ENCODE peak calls at places on chromosome 5, in six cellular contexts. One of them, this sample, is unnamed.

GRCh38 chr5:154058055-154059038 is 19.6 kb downstream of the MFAP3 start:
- DNase-seq in T-helper 9 cell: no peak
- DNase-seq in T-cell: no peak
- DNase-seq in amniotic stem cell: no peak
- DNase-seq in nephron progenitor cell: no peak
- DNase-seq in GM12864: peak
- DNase-seq in this sample: no peak

GRCh38 chr5:176737001-176737745 is 73.2 kb upstream of the UNC5A start:
- DNase-seq in T-cell: no peak
- DNase-seq in amniotic stem cell: no peak
- DNase-seq in nephron progenitor cell: no peak
- DNase-seq in T-helper 9 cell: no peak
- DNase-seq in GM12864: no peak
- DNase-seq in this sample: peak

GRCh38 chr5:103224118-103224893 is 34.3 kb upstream of the MACIR start:
- DNase-seq in GM12864: peak
- DNase-seq in nephron progenitor cell: peak
- DNase-seq in amniotic stem cell: peak
- DNase-seq in T-helper 9 cell: no peak
- DNase-seq in T-cell: no peak
- DNase-seq in this sample: peak

GRCh38 chr5:80041536-80041935 is 6.4 kb downstream of the THBS4 start:
- DNase-seq in GM12864: no peak
- DNase-seq in T-cell: no peak
- DNase-seq in nephron progenitor cell: no peak
- DNase-seq in amniotic stem cell: no peak
- DNase-seq in T-helper 9 cell: no peak
- DNase-seq in this sample: no peak

GRCh38 chr5:19247302-19247701 is 740.7 kb downstream of the CDH18 start:
- DNase-seq in nephron progenitor cell: no peak
- DNase-seq in T-helper 9 cell: no peak
- DNase-seq in T-cell: no peak
- DNase-seq in amniotic stem cell: no peak
- DNase-seq in GM12864: no peak
- DNase-seq in this sample: no peak

GRCh38 chr5:171980729-171981128 is 25.7 kb downstream of the FBXW11 start:
- DNase-seq in T-helper 9 cell: no peak
- DNase-seq in amniotic stem cell: no peak
- DNase-seq in T-cell: no peak
- DNase-seq in GM12864: no peak
- DNase-seq in nephron progenitor cell: no peak
- DNase-seq in this sample: no peak

GRCh38 chr5:181120311-181120710 is 10.7 kb downstream of the OR2V1 start:
- DNase-seq in GM12864: no peak
- DNase-seq in nephron progenitor cell: no peak
- DNase-seq in T-helper 9 cell: no peak
- DNase-seq in T-cell: no peak
- DNase-seq in amniotic stem cell: no peak
- DNase-seq in this sample: no peak

GRCh38 chr5:6712136-6712581 is 1.1 kb upstream of the TENT4A start:
- DNase-seq in T-cell: no peak
- DNase-seq in GM12864: no peak
- DNase-seq in nephron progenitor cell: peak
- DNase-seq in amniotic stem cell: no peak
- DNase-seq in T-helper 9 cell: peak
- DNase-seq in this sample: peak

GRCh38 chr5:179393078-179393477 is 47.8 kb upstream of the ADAMTS2 start:
- DNase-seq in GM12864: no peak
- DNase-seq in nephron progenitor cell: no peak
- DNase-seq in T-cell: no peak
- DNase-seq in T-helper 9 cell: no peak
- DNase-seq in amniotic stem cell: no peak
- DNase-seq in this sample: no peak

GRCh38 chr5:139061856-139062255 is 136.3 kb downstream of the SIL1 start:
- DNase-seq in amniotic stem cell: no peak
- DNase-seq in T-cell: no peak
- DNase-seq in GM12864: no peak
- DNase-seq in T-helper 9 cell: no peak
- DNase-seq in nephron progenitor cell: peak
- DNase-seq in this sample: peak

GRCh38 chr5:157444224-157444623 is 15.8 kb upstream of the NIPAL4 start:
- DNase-seq in GM12864: no peak
- DNase-seq in amniotic stem cell: no peak
- DNase-seq in T-helper 9 cell: no peak
- DNase-seq in nephron progenitor cell: no peak
- DNase-seq in T-cell: no peak
- DNase-seq in this sample: no peak

GRCh38 chr5:21802869-21803490 is 1050.2 kb downstream of the CDH12 start:
- DNase-seq in amniotic stem cell: no peak
- DNase-seq in nephron progenitor cell: no peak
- DNase-seq in T-cell: no peak
- DNase-seq in T-helper 9 cell: no peak
- DNase-seq in GM12864: no peak
- DNase-seq in this sample: peak

GRCh38 chr5:170681013-170681433 is 102.5 kb upstream of the GABRP start:
- DNase-seq in T-cell: peak
- DNase-seq in amniotic stem cell: no peak
- DNase-seq in nephron progenitor cell: peak
- DNase-seq in T-helper 9 cell: no peak
- DNase-seq in GM12864: no peak
- DNase-seq in this sample: peak

GRCh38 chr5:135890867-135891266 is 4.8 kb downstream of the IL9 start:
- DNase-seq in amniotic stem cell: no peak
- DNase-seq in T-cell: no peak
- DNase-seq in nephron progenitor cell: no peak
- DNase-seq in GM12864: no peak
- DNase-seq in T-helper 9 cell: no peak
- DNase-seq in this sample: no peak

GRCh38 chr5:170360712-170361501 is 28.3 kb downstream of the KCNMB1 start:
- DNase-seq in T-helper 9 cell: no peak
- DNase-seq in GM12864: no peak
- DNase-seq in amniotic stem cell: no peak
- DNase-seq in T-cell: no peak
- DNase-seq in nephron progenitor cell: no peak
- DNase-seq in this sample: peak

GRCh38 chr5:152817311-152817710 is 412.2 kb upstream of the NMUR2 start:
- DNase-seq in nephron progenitor cell: no peak
- DNase-seq in amniotic stem cell: no peak
- DNase-seq in T-helper 9 cell: no peak
- DNase-seq in GM12864: no peak
- DNase-seq in T-cell: no peak
- DNase-seq in this sample: peak

GRCh38 chr5:28954074-28954473 is 1915.7 kb upstream of the CDH9 start:
- DNase-seq in amniotic stem cell: no peak
- DNase-seq in GM12864: no peak
- DNase-seq in T-helper 9 cell: no peak
- DNase-seq in nephron progenitor cell: no peak
- DNase-seq in T-cell: no peak
- DNase-seq in this sample: no peak

GRCh38 chr5:93273176-93273575 is 307.8 kb downstream of the NR2F1-AS1 start:
- DNase-seq in T-cell: no peak
- DNase-seq in amniotic stem cell: no peak
- DNase-seq in T-helper 9 cell: no peak
- DNase-seq in nephron progenitor cell: no peak
- DNase-seq in GM12864: no peak
- DNase-seq in this sample: no peak

GRCh38 chr5:88188458-88189132 is 80.0 kb downstream of the TMEM161B start:
- DNase-seq in T-helper 9 cell: no peak
- DNase-seq in T-cell: no peak
- DNase-seq in amniotic stem cell: no peak
- DNase-seq in nephron progenitor cell: no peak
- DNase-seq in GM12864: no peak
- DNase-seq in this sample: peak

GRCh38 chr5:2193923-2194555 is 311.3 kb upstream of the IRX4 start:
- DNase-seq in T-helper 9 cell: no peak
- DNase-seq in GM12864: no peak
- DNase-seq in nephron progenitor cell: no peak
- DNase-seq in amniotic stem cell: no peak
- DNase-seq in T-cell: no peak
- DNase-seq in this sample: no peak

GRCh38 chr5:69152731-69153130 is 14.2 kb upstream of the CCNB1 start:
- DNase-seq in nephron progenitor cell: no peak
- DNase-seq in GM12864: no peak
- DNase-seq in amniotic stem cell: no peak
- DNase-seq in T-helper 9 cell: no peak
- DNase-seq in T-cell: no peak
- DNase-seq in this sample: no peak

GRCh38 chr5:152271420-152271819 is 133.7 kb downstream of the NMUR2 start:
- DNase-seq in amniotic stem cell: no peak
- DNase-seq in GM12864: no peak
- DNase-seq in T-cell: no peak
- DNase-seq in nephron progenitor cell: peak
- DNase-seq in T-helper 9 cell: no peak
- DNase-seq in this sample: peak

GRCh38 chr5:54270326-54270725 is 40.0 kb downstream of the ARL15 start:
- DNase-seq in T-cell: no peak
- DNase-seq in nephron progenitor cell: no peak
- DNase-seq in T-helper 9 cell: no peak
- DNase-seq in amniotic stem cell: no peak
- DNase-seq in GM12864: no peak
- DNase-seq in this sample: no peak

GRCh38 chr5:149598966-149599365 is 17.7 kb downstream of the ARHGEF37 start:
- DNase-seq in nephron progenitor cell: no peak
- DNase-seq in amniotic stem cell: no peak
- DNase-seq in GM12864: no peak
- DNase-seq in T-helper 9 cell: no peak
- DNase-seq in T-cell: no peak
- DNase-seq in this sample: no peak

GRCh38 chr5:180810210-180811011 is 7.8 kb upstream of the MGAT1 start:
- DNase-seq in T-cell: peak
- DNase-seq in nephron progenitor cell: peak
- DNase-seq in T-helper 9 cell: peak
- DNase-seq in GM12864: peak
- DNase-seq in amniotic stem cell: peak
- DNase-seq in this sample: peak

GRCh38 chr5:33300209-33300742 is 140.5 kb upstream of the TARS1 start:
- DNase-seq in T-helper 9 cell: no peak
- DNase-seq in amniotic stem cell: no peak
- DNase-seq in T-cell: no peak
- DNase-seq in GM12864: peak
- DNase-seq in nephron progenitor cell: no peak
- DNase-seq in this sample: no peak

GRCh38 chr5:5490774-5491347 is 68.4 kb downstream of the ICE1 start:
- DNase-seq in amniotic stem cell: no peak
- DNase-seq in T-helper 9 cell: no peak
- DNase-seq in T-cell: no peak
- DNase-seq in nephron progenitor cell: no peak
- DNase-seq in GM12864: no peak
- DNase-seq in this sample: no peak

GRCh38 chr5:173753307-173754168 is 134.6 kb upstream of the CPEB4 start:
- DNase-seq in GM12864: no peak
- DNase-seq in nephron progenitor cell: peak
- DNase-seq in T-helper 9 cell: no peak
- DNase-seq in amniotic stem cell: no peak
- DNase-seq in T-cell: no peak
- DNase-seq in this sample: peak

GRCh38 chr5:59317023-59317771 is 576.3 kb downstream of the PDE4D start:
- DNase-seq in T-helper 9 cell: no peak
- DNase-seq in amniotic stem cell: no peak
- DNase-seq in GM12864: no peak
- DNase-seq in T-cell: no peak
- DNase-seq in nephron progenitor cell: no peak
- DNase-seq in this sample: peak

GRCh38 chr5:38715671-38716070 is 130.1 kb upstream of the OSMR start:
- DNase-seq in nephron progenitor cell: no peak
- DNase-seq in T-cell: no peak
- DNase-seq in T-helper 9 cell: no peak
- DNase-seq in amniotic stem cell: no peak
- DNase-seq in GM12864: no peak
- DNase-seq in this sample: peak

GRCh38 chr5:160045004-160045403 is 36.1 kb downstream of the TTC1 start:
- DNase-seq in T-cell: no peak
- DNase-seq in nephron progenitor cell: no peak
- DNase-seq in GM12864: no peak
- DNase-seq in amniotic stem cell: no peak
- DNase-seq in T-helper 9 cell: no peak
- DNase-seq in this sample: no peak

GRCh38 chr5:8363133-8363532 is 494.2 kb downstream of the MTRR start:
- DNase-seq in T-cell: no peak
- DNase-seq in amniotic stem cell: no peak
- DNase-seq in T-helper 9 cell: no peak
- DNase-seq in nephron progenitor cell: no peak
- DNase-seq in GM12864: no peak
- DNase-seq in this sample: no peak

GRCh38 chr5:130571076-130571475 is 594.0 kb downstream of the HINT1 start:
- DNase-seq in T-helper 9 cell: no peak
- DNase-seq in amniotic stem cell: no peak
- DNase-seq in T-cell: no peak
- DNase-seq in GM12864: no peak
- DNase-seq in nephron progenitor cell: no peak
- DNase-seq in this sample: no peak

GRCh38 chr5:173535166-173535975 is 81.1 kb downstream of the BOD1 start:
- DNase-seq in amniotic stem cell: no peak
- DNase-seq in GM12864: no peak
- DNase-seq in nephron progenitor cell: no peak
- DNase-seq in T-cell: no peak
- DNase-seq in T-helper 9 cell: no peak
- DNase-seq in this sample: no peak

GRCh38 chr5:99320461-99320860 is 391.7 kb upstream of the CHD1 start:
- DNase-seq in T-helper 9 cell: no peak
- DNase-seq in GM12864: no peak
- DNase-seq in nephron progenitor cell: no peak
- DNase-seq in T-cell: no peak
- DNase-seq in amniotic stem cell: no peak
- DNase-seq in this sample: peak

GRCh38 chr5:43555895-43556606 is 826 bp downstream of the PAIP1 start:
- DNase-seq in amniotic stem cell: no peak
- DNase-seq in GM12864: no peak
- DNase-seq in nephron progenitor cell: peak
- DNase-seq in T-cell: no peak
- DNase-seq in T-helper 9 cell: peak
- DNase-seq in this sample: peak

GRCh38 chr5:145680744-145681143 is 154.4 kb downstream of the PRELID2 start:
- DNase-seq in amniotic stem cell: no peak
- DNase-seq in T-cell: no peak
- DNase-seq in GM12864: no peak
- DNase-seq in T-helper 9 cell: no peak
- DNase-seq in nephron progenitor cell: peak
- DNase-seq in this sample: peak

This sample was measured in left kidney.